ENCODE peak calls at places on chromosomes 6 and 20, in nine cellular contexts. One of them, this sample, is unnamed. For H3K4me1, the result is how much of the 10 kb centered on the place peaks cover.

GRCh38 chr20:51492167-51493092 is 50.1 kb downstream of the NFATC2 start:
- DNase-seq in HCT116: no peak
- DNase-seq in endothelial cell of umbilical vein: peak
- DNase-seq in K562: peak
- DNase-seq in transverse colon: no peak
- DNase-seq in stomach: peak
- DNase-seq in GM23338: peak
- DNase-seq in sigmoid colon: no peak
- DNase-seq in breast epithelium: no peak
- DNase-seq in this sample: peak

GRCh38 chr20:16904751-16905150 is 156.6 kb downstream of the OTOR start:
- DNase-seq in transverse colon: no peak
- DNase-seq in sigmoid colon: no peak
- DNase-seq in GM23338: peak
- DNase-seq in breast epithelium: no peak
- DNase-seq in stomach: no peak
- DNase-seq in endothelial cell of umbilical vein: no peak
- DNase-seq in HCT116: no peak
- DNase-seq in K562: no peak
- DNase-seq in this sample: no peak

GRCh38 chr6:3748726-3749389 is 2.7 kb downstream of the PXDC1 start:
- DNase-seq in sigmoid colon: no peak
- DNase-seq in K562: no peak
- DNase-seq in HCT116: no peak
- DNase-seq in GM23338: no peak
- DNase-seq in stomach: no peak
- DNase-seq in endothelial cell of umbilical vein: no peak
- DNase-seq in breast epithelium: no peak
- DNase-seq in transverse colon: no peak
- DNase-seq in this sample: no peak

GRCh38 chr6:16802071-16802470 is 40.8 kb upstream of the ATXN1 start:
- DNase-seq in transverse colon: no peak
- DNase-seq in sigmoid colon: no peak
- DNase-seq in endothelial cell of umbilical vein: no peak
- DNase-seq in K562: no peak
- DNase-seq in GM23338: no peak
- DNase-seq in HCT116: no peak
- DNase-seq in stomach: no peak
- DNase-seq in breast epithelium: no peak
- DNase-seq in this sample: no peak

GRCh38 chr20:32244150-32244823 is 33.2 kb upstream of the KIF3B start:
- DNase-seq in sigmoid colon: no peak
- DNase-seq in transverse colon: no peak
- DNase-seq in GM23338: no peak
- DNase-seq in endothelial cell of umbilical vein: no peak
- DNase-seq in HCT116: no peak
- DNase-seq in K562: no peak
- DNase-seq in breast epithelium: no peak
- DNase-seq in stomach: no peak
- DNase-seq in this sample: no peak

GRCh38 chr6:31729979-31730630 is 1.0 kb upstream of the DDAH2 start:
- DNase-seq in GM23338: peak
- DNase-seq in stomach: peak
- DNase-seq in K562: peak
- DNase-seq in transverse colon: peak
- DNase-seq in breast epithelium: peak
- DNase-seq in endothelial cell of umbilical vein: peak
- DNase-seq in HCT116: peak
- DNase-seq in sigmoid colon: peak
- DNase-seq in this sample: peak

GRCh38 chr6:3771407-3772011 is 20.0 kb upstream of the PXDC1 start:
- DNase-seq in endothelial cell of umbilical vein: no peak
- DNase-seq in GM23338: peak
- DNase-seq in HCT116: no peak
- DNase-seq in transverse colon: no peak
- DNase-seq in K562: no peak
- DNase-seq in breast epithelium: no peak
- DNase-seq in stomach: no peak
- DNase-seq in sigmoid colon: no peak
- DNase-seq in this sample: no peak

GRCh38 chr20:38120625-38120988 is 44.5 kb downstream of the TGM2 start:
- DNase-seq in stomach: no peak
- DNase-seq in K562: no peak
- DNase-seq in HCT116: no peak
- DNase-seq in GM23338: no peak
- DNase-seq in breast epithelium: no peak
- DNase-seq in sigmoid colon: no peak
- DNase-seq in transverse colon: no peak
- DNase-seq in endothelial cell of umbilical vein: no peak
- DNase-seq in this sample: peak

GRCh38 chr6:159203304-159204005 is 34.3 kb downstream of the FNDC1 start:
- DNase-seq in sigmoid colon: no peak
- DNase-seq in breast epithelium: no peak
- DNase-seq in endothelial cell of umbilical vein: no peak
- DNase-seq in K562: no peak
- DNase-seq in HCT116: no peak
- DNase-seq in stomach: no peak
- DNase-seq in transverse colon: no peak
- DNase-seq in GM23338: no peak
- DNase-seq in this sample: peak

GRCh38 chr20:15916623-15917022 is 656.6 kb downstream of the KIF16B start:
- DNase-seq in transverse colon: no peak
- DNase-seq in sigmoid colon: no peak
- DNase-seq in GM23338: peak
- DNase-seq in breast epithelium: no peak
- DNase-seq in endothelial cell of umbilical vein: no peak
- DNase-seq in K562: no peak
- DNase-seq in HCT116: no peak
- DNase-seq in stomach: no peak
- DNase-seq in this sample: no peak

GRCh38 chr20:11459090-11459877 is 458.4 kb upstream of the BTBD3 start:
- DNase-seq in breast epithelium: no peak
- DNase-seq in transverse colon: no peak
- DNase-seq in endothelial cell of umbilical vein: no peak
- DNase-seq in HCT116: no peak
- DNase-seq in GM23338: no peak
- DNase-seq in stomach: no peak
- DNase-seq in sigmoid colon: no peak
- DNase-seq in K562: no peak
- DNase-seq in this sample: no peak

GRCh38 chr6:89357390-89357789 is 4.9 kb upstream of the UBE2J1 start:
- DNase-seq in sigmoid colon: no peak
- DNase-seq in stomach: no peak
- DNase-seq in K562: no peak
- DNase-seq in endothelial cell of umbilical vein: peak
- DNase-seq in HCT116: no peak
- DNase-seq in transverse colon: peak
- DNase-seq in breast epithelium: no peak
- DNase-seq in GM23338: no peak
- DNase-seq in this sample: no peak

GRCh38 chr20:47606414-47607207 is 104.9 kb downstream of the NCOA3 start:
- DNase-seq in K562: no peak
- DNase-seq in endothelial cell of umbilical vein: no peak
- DNase-seq in sigmoid colon: no peak
- DNase-seq in GM23338: no peak
- DNase-seq in stomach: no peak
- DNase-seq in breast epithelium: no peak
- DNase-seq in HCT116: no peak
- DNase-seq in transverse colon: no peak
- DNase-seq in this sample: no peak

GRCh38 chr6:115133790-115134189 is 791.0 kb upstream of the HS3ST5 start:
- DNase-seq in transverse colon: no peak
- DNase-seq in HCT116: no peak
- DNase-seq in K562: no peak
- DNase-seq in breast epithelium: no peak
- DNase-seq in stomach: no peak
- DNase-seq in sigmoid colon: no peak
- DNase-seq in GM23338: no peak
- DNase-seq in endothelial cell of umbilical vein: no peak
- DNase-seq in this sample: no peak

GRCh38 chr6:13012977-13013680 is 296.6 kb downstream of the PHACTR1 start:
- DNase-seq in sigmoid colon: no peak
- DNase-seq in endothelial cell of umbilical vein: peak
- DNase-seq in breast epithelium: no peak
- DNase-seq in stomach: peak
- DNase-seq in HCT116: no peak
- DNase-seq in GM23338: peak
- DNase-seq in K562: no peak
- DNase-seq in transverse colon: peak
- DNase-seq in this sample: peak

GRCh38 chr6:154457046-154457713 is 53.3 kb downstream of the CNKSR3 start:
- DNase-seq in endothelial cell of umbilical vein: no peak
- DNase-seq in K562: no peak
- DNase-seq in HCT116: no peak
- DNase-seq in transverse colon: no peak
- DNase-seq in GM23338: no peak
- DNase-seq in breast epithelium: no peak
- DNase-seq in sigmoid colon: no peak
- DNase-seq in stomach: no peak
- DNase-seq in this sample: no peak
- H3K4me1 ChIP-seq in endothelial cell of umbilical vein: under half
- H3K4me1 ChIP-seq in K562: under half
- H3K4me1 ChIP-seq in HCT116: under half
- H3K4me1 ChIP-seq in transverse colon: under half
- H3K4me1 ChIP-seq in GM23338: under half
- H3K4me1 ChIP-seq in breast epithelium: under half
- H3K4me1 ChIP-seq in sigmoid colon: half or more
- H3K4me1 ChIP-seq in stomach: under half
- H3K4me1 ChIP-seq in this sample: under half

GRCh38 chr6:170554888-170555137 is 644 bp downstream of the TBP start:
- DNase-seq in GM23338: no peak
- DNase-seq in HCT116: no peak
- DNase-seq in stomach: no peak
- DNase-seq in breast epithelium: no peak
- DNase-seq in transverse colon: no peak
- DNase-seq in endothelial cell of umbilical vein: no peak
- DNase-seq in K562: no peak
- DNase-seq in sigmoid colon: no peak
- DNase-seq in this sample: no peak
- H3K27ac ChIP-seq in GM23338: peak
- H3K27ac ChIP-seq in HCT116: peak
- H3K27ac ChIP-seq in stomach: peak
- H3K27ac ChIP-seq in breast epithelium: peak
- H3K27ac ChIP-seq in transverse colon: peak
- H3K27ac ChIP-seq in endothelial cell of umbilical vein: peak
- H3K27ac ChIP-seq in K562: peak
- H3K27ac ChIP-seq in sigmoid colon: peak
- H3K27ac ChIP-seq in this sample: peak

GRCh38 chr20:50193851-50194830 is 3.5 kb downstream of the CEBPB start:
- DNase-seq in breast epithelium: no peak
- DNase-seq in sigmoid colon: peak
- DNase-seq in stomach: no peak
- DNase-seq in transverse colon: no peak
- DNase-seq in endothelial cell of umbilical vein: no peak
- DNase-seq in HCT116: no peak
- DNase-seq in K562: no peak
- DNase-seq in GM23338: peak
- DNase-seq in this sample: no peak

GRCh38 chr20:50194831-50195523 is 4.3 kb downstream of the CEBPB start:
- DNase-seq in K562: no peak
- DNase-seq in GM23338: no peak
- DNase-seq in endothelial cell of umbilical vein: no peak
- DNase-seq in HCT116: no peak
- DNase-seq in stomach: no peak
- DNase-seq in sigmoid colon: peak
- DNase-seq in breast epithelium: no peak
- DNase-seq in transverse colon: no peak
- DNase-seq in this sample: no peak

GRCh38 chr20:50192364-50193168 is 1.9 kb downstream of the CEBPB start:
- DNase-seq in HCT116: peak
- DNase-seq in transverse colon: peak
- DNase-seq in sigmoid colon: peak
- DNase-seq in endothelial cell of umbilical vein: peak
- DNase-seq in breast epithelium: peak
- DNase-seq in GM23338: peak
- DNase-seq in K562: peak
- DNase-seq in stomach: peak
- DNase-seq in this sample: peak

GRCh38 chr20:50191566-50192363 is 1.1 kb downstream of the CEBPB start:
- DNase-seq in breast epithelium: peak
- DNase-seq in transverse colon: peak
- DNase-seq in HCT116: no peak
- DNase-seq in GM23338: peak
- DNase-seq in endothelial cell of umbilical vein: peak
- DNase-seq in sigmoid colon: peak
- DNase-seq in stomach: peak
- DNase-seq in K562: peak
- DNase-seq in this sample: no peak

DNA sequence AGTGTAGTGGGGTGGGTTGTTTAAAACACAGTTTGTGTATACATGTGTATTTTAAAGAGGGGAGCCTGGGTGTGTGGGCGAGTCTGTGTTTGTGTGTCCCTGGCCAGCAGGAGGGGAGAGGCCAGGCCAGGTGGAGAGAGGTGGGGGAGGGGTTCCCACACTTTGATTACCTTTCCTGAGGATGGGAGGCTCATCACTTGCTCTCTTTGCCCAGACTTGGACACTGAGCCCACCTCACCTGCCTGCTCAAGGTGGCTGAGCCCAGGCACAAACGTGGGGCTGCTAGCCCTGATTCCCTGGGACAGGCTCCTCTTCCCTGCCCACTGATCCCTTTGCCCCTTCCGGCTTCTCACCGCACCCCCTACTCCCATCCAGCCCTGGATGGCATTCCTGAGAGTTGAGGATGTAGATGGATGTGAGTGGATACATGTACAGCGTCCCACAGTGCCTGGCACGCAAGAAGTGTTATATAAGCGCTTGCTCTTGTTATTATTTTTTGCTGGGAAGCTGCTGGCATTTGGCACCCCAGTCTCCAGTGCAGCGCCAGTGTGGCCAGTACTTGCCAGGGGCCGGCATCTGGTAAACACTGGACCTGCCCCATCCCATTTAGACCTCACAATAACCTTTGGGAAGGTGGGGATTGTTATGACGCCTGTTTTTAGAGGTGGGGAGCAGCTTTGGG is 2.7 kb downstream of the CEBPB start:
- DNase-seq in K562: peak
- DNase-seq in transverse colon: no peak
- DNase-seq in sigmoid colon: peak
- DNase-seq in GM23338: no peak
- DNase-seq in breast epithelium: no peak
- DNase-seq in HCT116: no peak
- DNase-seq in stomach: no peak
- DNase-seq in endothelial cell of umbilical vein: no peak
- DNase-seq in this sample: no peak
- TF ChIP-seq POLR2AphosphoS5 in K562: no peak
- TF ChIP-seq POLR2AphosphoS5 in transverse colon: no peak
- TF ChIP-seq POLR2AphosphoS5 in sigmoid colon: peak
- TF ChIP-seq POLR2AphosphoS5 in GM23338: no peak
- TF ChIP-seq POLR2AphosphoS5 in breast epithelium: no peak
- TF ChIP-seq POLR2AphosphoS5 in HCT116: no peak
- TF ChIP-seq POLR2AphosphoS5 in stomach: no peak
- TF ChIP-seq POLR2AphosphoS5 in endothelial cell of umbilical vein: no peak
- TF ChIP-seq POLR2AphosphoS5 in this sample: no peak

DNA sequence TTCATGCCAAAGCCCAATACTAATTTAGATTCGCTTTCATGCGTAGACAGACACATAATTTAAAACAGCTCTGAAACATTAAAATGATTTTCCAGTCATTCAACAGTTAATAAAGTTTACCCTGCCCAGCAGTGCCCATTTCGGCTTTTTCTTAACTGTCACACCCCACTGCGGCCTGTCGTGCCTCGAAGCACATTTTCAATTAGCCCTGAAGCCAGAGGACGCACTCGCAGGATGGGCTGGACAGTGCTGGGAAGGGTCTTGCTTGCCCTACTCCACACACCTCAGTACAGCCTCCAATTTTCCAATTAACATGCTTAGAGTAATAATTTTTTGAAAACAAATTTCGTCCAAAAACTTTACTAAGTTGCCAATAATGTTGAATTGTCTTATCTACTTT is 35.3 kb downstream of the TAF4 start:
- DNase-seq in HCT116: no peak
- DNase-seq in transverse colon: no peak
- DNase-seq in endothelial cell of umbilical vein: no peak
- DNase-seq in K562: no peak
- DNase-seq in breast epithelium: no peak
- DNase-seq in GM23338: no peak
- DNase-seq in sigmoid colon: no peak
- DNase-seq in stomach: no peak
- DNase-seq in this sample: no peak
- H3K4me1 ChIP-seq in HCT116: under half
- H3K4me1 ChIP-seq in transverse colon: under half
- H3K4me1 ChIP-seq in endothelial cell of umbilical vein: under half
- H3K4me1 ChIP-seq in K562: under half
- H3K4me1 ChIP-seq in breast epithelium: under half
- H3K4me1 ChIP-seq in GM23338: under half
- H3K4me1 ChIP-seq in sigmoid colon: under half
- H3K4me1 ChIP-seq in stomach: under half
- H3K4me1 ChIP-seq in this sample: under half